ENCODE peak calls at places on chromosomes 1 and 21, in ten cellular contexts. E is stomach, Q is GM06990, Y is LHCN-M2, G is fibroblast of mammary gland, F is cardiac muscle cell, H is anterior cingulate cortex, O is GM12891, Z is mesenchymal stem cell, V is Daoy. T is an unnamed sample.
A peak's percentile ranks its signal among the peaks of the same experiment; 100 is the strongest.

GRCh38 chr1:236870721-236871120 is 75.6 kb downstream of the MTR start:
- DNase-seq in G (no peak), E (no peak), Z (no peak), Y (no peak), F (no peak), V (no peak), O (no peak), Q (no peak), H (no peak), T (no peak)

GRCh38 chr1:227273557-227273956 is 44.7 kb downstream of the CDC42BPA start:
- DNase-seq in H (no peak), V (peak; percentile 9), G (peak; percentile 15), E (no peak), F (peak; percentile 78), Y (peak; percentile 10), Z (no peak), O (no peak), Q (no peak), T (no peak)

GRCh38 chr1:115461526-115461925 is 123.5 kb upstream of the NGF start:
- DNase-seq in G (no peak), E (no peak), Q (no peak), Y (no peak), V (no peak), H (no peak), O (no peak), Z (no peak), F (no peak), T (no peak)

GRCh38 chr1:173332026-173332425 is 124.9 kb upstream of the TNFSF4 start:
- DNase-seq in V (peak; percentile 70), F (no peak), E (no peak), Y (peak; percentile 74), H (no peak), G (peak; percentile 93), Z (peak; percentile 78), Q (no peak), O (no peak), T (no peak)

GRCh38 chr1:205571747-205572146 is 60.1 kb downstream of the ELK4 start:
- DNase-seq in E (peak; percentile 15), V (no peak), Z (no peak), F (no peak), Q (no peak), O (no peak), H (no peak), Y (no peak), G (no peak), T (no peak)

GRCh38 chr21:20997308-20997632 is 939 bp upstream of the NCAM2 start:
- DNase-seq in O (no peak), Y (no peak), V (no peak), Q (no peak), F (peak; percentile 21), H (no peak), E (no peak), Z (no peak), G (no peak), T (no peak)

GRCh38 chr1:36095760-36096405 is 7.2 kb downstream of the ADPRS start:
- DNase-seq in F (no peak), Y (no peak), G (peak; percentile 26), E (no peak), V (no peak), Q (no peak), H (no peak), Z (no peak), O (no peak), T (peak; percentile 46)

GRCh38 chr1:3695326-3696217 is 43.3 kb downstream of the TP73 start:
- DNase-seq in F (peak; percentile 73), E (peak; percentile 51), H (no peak), G (peak; percentile 12), V (peak; percentile 59), Z (peak; percentile 34), Y (no peak), O (peak; percentile 90), Q (no peak), T (peak; percentile 75)

GRCh38 chr1:155176544-155177071 is 3.0 kb downstream of the TRIM46 start:
- DNase-seq in G (peak; percentile 68), Q (no peak), E (peak; percentile 96), F (peak; percentile 74), V (peak; percentile 74), O (peak; percentile 91), H (no peak), Z (peak; percentile 70), Y (peak; percentile 67), T (peak; percentile 75)

GRCh38 chr21:33817663-33818433 is 97.8 kb downstream of the ATP5PO start:
- DNase-seq in Q (no peak), F (no peak), Y (no peak), H (no peak), Z (no peak), E (no peak), O (no peak), V (peak; percentile 21), G (no peak), T (no peak)

GRCh38 chr1:117320515-117320914 is 46.7 kb upstream of the MAN1A2 start:
- DNase-seq in V (no peak), F (no peak), E (no peak), Z (no peak), H (no peak), Y (no peak), G (no peak), Q (no peak), O (no peak), T (no peak)

GRCh38 chr1:54278941-54279422 is 79.0 kb downstream of the MRPL37 start:
- DNase-seq in Y (peak; percentile 59), F (no peak), Z (peak; percentile 56), E (peak; percentile 63), H (no peak), G (no peak), V (no peak), Q (no peak), O (no peak), T (no peak)

GRCh38 chr1:234699795-234700665 is 90.1 kb upstream of the IRF2BP2 start:
- DNase-seq in H (no peak), V (peak; percentile 75), Z (peak; percentile 95), O (no peak), Y (peak; percentile 89), Q (peak; percentile 60), E (no peak), G (peak; percentile 88), F (peak; percentile 38), T (no peak)

GRCh38 chr1:8674912-8675311 is 142.5 kb downstream of the RERE start:
- DNase-seq in Z (no peak), E (no peak), Q (no peak), G (peak; percentile 27), V (peak; percentile 41), H (no peak), F (no peak), Y (peak; percentile 33), O (no peak), T (no peak)

GRCh38 chr1:218479436-218480115 is 134.4 kb downstream of the TGFB2 start:
- DNase-seq in V (peak; percentile 69), Q (no peak), H (no peak), Z (peak; percentile 67), E (no peak), F (no peak), Y (peak; percentile 76), O (no peak), G (peak; percentile 35), T (no peak)

GRCh38 chr21:16992448-16992847 is 520.4 kb upstream of the CXADR start:
- DNase-seq in Z (no peak), E (no peak), Q (no peak), Y (no peak), F (no peak), H (no peak), O (no peak), V (no peak), G (no peak), T (no peak)